ENCODE peak calls at places on chromosomes 2 and 18, in ten cellular contexts. J, H, W, N, I, U, F, E, C and G are unnamed samples.
A peak's percentile ranks its signal among the peaks of the same experiment; 100 is the strongest.

GRCh38 chr18:24396082-24396623 is 1.5 kb downstream of the OSBPL1A start:
- DNase-seq in W (no peak), J (peak; percentile 11), H (no peak), U (no peak), C (no peak), E (no peak), I (no peak), N (no peak), F (no peak), G (no peak)

GRCh38 chr2:119011910-119012209 is 69.9 kb downstream of the MARCO start:
- DNase-seq in J (no peak), H (no peak), U (no peak), E (no peak), F (peak; percentile 52), W (no peak), I (no peak), C (no peak), N (no peak), G (no peak)

GRCh38 chr2:202249521-202249850 is 11.1 kb upstream of the SUMO1 start:
- DNase-seq in C (no peak), F (no peak), U (no peak), H (no peak), I (no peak), E (no peak), W (no peak), J (peak; percentile 13), N (no peak), G (no peak)

GRCh38 chr2:19728120-19728519 is 173.7 kb downstream of the TTC32 start:
- DNase-seq in E (no peak), C (no peak), U (no peak), F (no peak), J (no peak), W (no peak), I (no peak), N (no peak), H (no peak), G (no peak)

GRCh38 chr2:144477943-144478283 is 42.0 kb downstream of the ZEB2 start:
- DNase-seq in H (no peak), C (no peak), I (no peak), U (no peak), F (no peak), E (no peak), N (no peak), J (no peak), W (no peak), G (no peak)

GRCh38 chr2:42009657-42010580 is 37.9 kb upstream of the PKDCC start:
- DNase-seq in C (no peak), I (no peak), H (no peak), W (no peak), F (no peak), J (peak; percentile 74), N (no peak), E (no peak), U (no peak), G (no peak)

GRCh38 chr18:74013955-74014354 is 133.7 kb downstream of the FBXO15 start:
- DNase-seq in E (no peak), U (no peak), C (no peak), F (no peak), J (peak; percentile 84), I (no peak), W (no peak), H (no peak), N (no peak), G (no peak)

GRCh38 chr2:105924932-105925331 is 180.2 kb downstream of the NCK2 start:
- DNase-seq in W (no peak), I (no peak), J (no peak), H (no peak), E (no peak), F (no peak), N (no peak), U (no peak), C (no peak), G (no peak)

GRCh38 chr2:100160396-100160795 is 18.0 kb upstream of the AFF3 start:
- DNase-seq in W (no peak), C (no peak), F (no peak), U (no peak), N (no peak), H (no peak), I (no peak), E (no peak), J (no peak), G (no peak)

DNA sequence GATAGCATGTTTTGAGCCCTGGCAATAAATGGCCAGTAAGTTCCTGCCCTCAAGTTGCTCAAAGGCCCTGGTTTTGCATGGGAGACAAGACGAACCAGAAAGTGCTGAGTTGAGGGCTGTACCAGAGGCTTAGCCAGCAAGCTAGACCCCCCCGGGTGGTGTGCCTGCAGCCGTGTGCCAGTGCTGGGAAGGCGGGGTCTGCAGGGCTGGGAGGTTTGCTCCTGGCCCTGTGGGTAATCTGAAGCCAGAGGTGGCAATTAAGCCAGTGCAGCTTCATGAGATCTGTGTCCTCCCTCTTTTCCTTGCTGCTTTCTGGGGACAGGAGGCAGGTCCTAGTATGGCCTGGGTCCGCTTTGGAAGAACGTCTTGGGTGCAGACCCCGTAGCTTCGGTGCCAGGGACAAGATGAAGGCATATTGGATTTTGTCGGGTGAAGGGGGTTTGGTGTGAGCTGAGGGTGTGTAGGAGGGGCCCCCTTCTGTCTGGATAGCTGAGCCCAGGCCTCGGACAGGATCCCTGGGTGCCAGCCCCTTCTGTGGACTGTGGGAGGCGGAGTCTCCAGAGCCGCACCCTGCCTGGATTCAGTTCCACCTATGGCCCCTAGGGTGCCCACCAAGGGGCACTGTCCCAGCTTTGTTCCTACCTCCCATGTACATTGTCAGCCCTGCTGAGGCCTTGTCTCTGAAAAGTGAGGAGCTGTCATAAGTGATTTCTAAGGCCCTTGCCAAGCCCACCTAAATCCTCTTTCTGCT is 15.6 kb downstream of the ATOH8 start:
- DNase-seq in H (no peak), F (no peak), W (no peak), N (peak; percentile 59), U (no peak), J (no peak), I (peak; percentile 92), C (no peak), E (peak; percentile 63), G (no peak)
- TF ChIP-seq CTCF in H (peak; percentile 16), F (no peak), W (peak; percentile 67), N (peak; percentile 45), U (no peak), J (peak; percentile 37), I (peak; percentile 26), C (no peak), E (peak; percentile 25), G (peak; percentile 27)

DNA sequence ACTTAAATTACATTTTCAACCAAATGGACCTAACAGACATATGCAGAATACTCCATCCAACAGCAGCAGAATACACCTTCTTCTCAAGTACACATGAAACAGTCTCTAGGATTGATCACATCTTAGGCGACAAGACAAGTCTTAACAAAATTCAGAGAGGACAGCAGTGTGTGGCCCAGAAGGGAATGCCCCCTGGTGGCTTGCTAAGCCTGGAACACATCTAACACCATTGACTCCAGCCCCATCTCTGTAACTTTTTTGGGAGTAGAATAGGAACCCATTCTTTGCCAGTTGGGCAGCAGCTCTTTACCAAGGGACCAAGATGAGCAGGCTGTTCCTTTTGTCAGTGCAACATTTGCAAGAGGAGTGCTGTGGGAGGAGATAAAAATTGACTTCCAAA is 249.9 kb downstream of the PLCL1 start:
- DNase-seq in W (peak; percentile 51), C (no peak), I (peak; percentile 4), N (peak; percentile 53), J (peak; percentile 33), H (peak; percentile 11), E (no peak), F (no peak), U (peak; percentile 19), G (no peak)
- TF ChIP-seq CTCF in W (peak; percentile 68), C (no peak), I (no peak), N (peak; percentile 58), J (peak; percentile 57), H (peak; percentile 37), E (peak; percentile 22), F (no peak), U (no peak), G (peak; percentile 23)

DNA sequence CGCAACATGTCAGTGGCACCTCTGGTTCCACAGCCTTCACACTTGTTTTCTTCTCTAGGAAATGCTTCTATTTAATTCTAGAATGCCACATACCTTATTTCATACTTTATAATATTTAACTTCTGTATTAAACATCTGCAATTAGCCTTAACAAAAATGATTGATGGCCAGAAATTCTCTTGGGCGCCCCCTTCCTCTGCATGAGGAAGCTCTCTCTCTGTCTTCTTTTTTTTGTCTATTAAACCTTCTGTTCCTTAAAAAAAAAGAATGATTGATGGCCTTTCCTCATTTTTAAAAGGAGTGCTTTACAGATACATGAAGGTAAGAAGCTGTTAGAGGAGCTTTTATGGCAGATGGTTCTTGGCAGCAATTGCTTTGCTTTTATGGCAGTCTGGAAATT is 526.8 kb downstream of the SLC4A3 start:
- DNase-seq in E (no peak), W (no peak), J (no peak), H (no peak), N (no peak), U (no peak), C (no peak), F (no peak), I (no peak), G (no peak)
- TF ChIP-seq CTCF in E (no peak), W (peak; percentile 63), J (no peak), H (no peak), N (peak; percentile 35), U (no peak), C (no peak), F (no peak), I (peak; percentile 15), G (no peak)

DNA sequence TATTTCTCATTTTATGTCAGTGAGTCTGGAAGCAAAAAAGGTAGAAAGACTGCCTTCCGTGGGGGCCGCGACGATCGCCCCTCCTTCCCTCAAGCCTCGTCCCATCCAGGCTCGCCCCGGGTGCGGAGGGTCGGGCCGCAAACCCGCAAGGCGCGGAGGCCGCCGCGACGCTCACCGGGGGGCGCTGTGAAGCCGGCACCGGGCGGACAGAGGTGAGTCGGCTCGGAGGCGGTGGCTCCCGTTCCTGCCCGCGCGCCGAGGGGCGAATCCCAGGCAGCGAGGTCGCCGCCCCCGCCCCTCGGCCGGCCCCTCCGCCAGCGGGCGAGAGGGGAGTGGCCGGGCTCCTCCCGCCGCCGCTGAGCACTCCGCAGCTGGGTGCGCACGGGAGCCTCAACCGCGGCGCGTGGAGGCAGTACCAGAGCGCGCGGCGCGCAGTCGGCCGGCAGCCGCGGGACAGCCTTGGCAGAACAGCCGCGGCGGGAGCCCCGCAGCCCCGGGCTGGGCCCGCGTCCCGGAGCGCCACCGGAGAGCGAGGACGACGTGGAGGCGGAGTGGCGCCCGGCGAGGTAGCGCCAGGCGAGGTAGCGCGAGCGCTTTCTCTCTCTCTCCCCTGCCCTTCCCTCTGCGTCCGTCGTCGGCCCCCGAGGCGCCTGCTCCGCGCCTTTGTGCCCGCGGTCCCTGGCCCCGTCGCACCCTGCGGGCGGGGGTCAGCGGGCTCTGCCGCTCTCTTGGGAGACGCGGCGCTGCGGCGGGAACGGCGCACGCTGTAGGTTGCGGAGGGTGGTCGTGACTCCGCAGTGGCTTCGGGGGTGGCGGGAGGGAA is at the start of gene MYO1B:
- DNase-seq in I (peak; percentile 58), W (peak; percentile 90), E (peak; percentile 84), U (peak; percentile 72), N (peak; percentile 95), J (peak; percentile 83), C (peak; percentile 89), H (no peak), F (no peak), G (no peak)
- TF ChIP-seq CTCF in I (peak; percentile 75), W (peak; percentile 55), E (peak; percentile 46), U (peak; percentile 45), N (peak; percentile 52), J (peak; percentile 48), C (peak; percentile 72), H (no peak), F (peak; percentile 63), G (no peak)

GRCh38 chr2:147438897-147439296 is 405.9 kb upstream of the ACVR2A start:
- DNase-seq in W (no peak), I (no peak), E (no peak), F (no peak), J (no peak), N (no peak), H (no peak), U (no peak), C (no peak), G (no peak)
- TF ChIP-seq CTCF in W (no peak), I (no peak), E (no peak), F (no peak), J (no peak), N (no peak), H (no peak), U (no peak), C (no peak), G (no peak)